ENCODE peak calls at places on chromosomes 7 and 10, in ten cellular contexts. One of them, this sample, is unnamed.

GRCh38 chr7:18978108-18978495 is 139.3 kb downstream of the TWIST1 start:
- DNase-seq in right cardiac atrium: no peak
- DNase-seq in CD8-positive, alpha-beta T cell: no peak
- DNase-seq in GM04504: peak; percentile 78
- DNase-seq in immature natural killer cell: no peak
- DNase-seq in progenitor cell of endocrine pancreas: no peak
- DNase-seq in ELF-1: no peak
- DNase-seq in GM19239: no peak
- DNase-seq in stromal cell of bone marrow: peak; percentile 96
- DNase-seq in tibial artery: no peak
- DNase-seq in this sample: no peak

GRCh38 chr10:123862421-123863188 is 29.0 kb downstream of the CPXM2 start:
- DNase-seq in immature natural killer cell: no peak
- DNase-seq in CD8-positive, alpha-beta T cell: no peak
- DNase-seq in right cardiac atrium: no peak
- DNase-seq in stromal cell of bone marrow: peak; percentile 7
- DNase-seq in ELF-1: peak; percentile 39
- DNase-seq in GM19239: no peak
- DNase-seq in tibial artery: no peak
- DNase-seq in GM04504: peak; percentile 35
- DNase-seq in progenitor cell of endocrine pancreas: no peak
- DNase-seq in this sample: no peak

GRCh38 chr7:55369427-55369826 is 4.3 kb downstream of the LANCL2 start:
- DNase-seq in progenitor cell of endocrine pancreas: no peak
- DNase-seq in CD8-positive, alpha-beta T cell: no peak
- DNase-seq in tibial artery: no peak
- DNase-seq in ELF-1: no peak
- DNase-seq in immature natural killer cell: no peak
- DNase-seq in right cardiac atrium: no peak
- DNase-seq in stromal cell of bone marrow: peak; percentile 90
- DNase-seq in GM04504: peak; percentile 87
- DNase-seq in GM19239: no peak
- DNase-seq in this sample: no peak

GRCh38 chr7:48636391-48637015 is 287.8 kb upstream of the CDC14C start:
- DNase-seq in GM04504: no peak
- DNase-seq in stromal cell of bone marrow: no peak
- DNase-seq in ELF-1: peak; percentile 27
- DNase-seq in CD8-positive, alpha-beta T cell: no peak
- DNase-seq in tibial artery: no peak
- DNase-seq in immature natural killer cell: no peak
- DNase-seq in GM19239: no peak
- DNase-seq in right cardiac atrium: peak; percentile 64
- DNase-seq in progenitor cell of endocrine pancreas: no peak
- DNase-seq in this sample: no peak

GRCh38 chr10:129888784-129889616 is 75.1 kb downstream of the EBF3 start:
- DNase-seq in tibial artery: no peak
- DNase-seq in ELF-1: peak; percentile 86
- DNase-seq in right cardiac atrium: peak; percentile 87
- DNase-seq in immature natural killer cell: peak; percentile 25
- DNase-seq in CD8-positive, alpha-beta T cell: peak; percentile 37
- DNase-seq in GM19239: peak; percentile 72
- DNase-seq in GM04504: peak; percentile 9
- DNase-seq in progenitor cell of endocrine pancreas: peak; percentile 67
- DNase-seq in stromal cell of bone marrow: no peak
- DNase-seq in this sample: peak; percentile 80

GRCh38 chr10:127735156-127735555 is 1.8 kb upstream of the FOXI2 start:
- DNase-seq in ELF-1: no peak
- DNase-seq in tibial artery: no peak
- DNase-seq in stromal cell of bone marrow: no peak
- DNase-seq in GM04504: no peak
- DNase-seq in CD8-positive, alpha-beta T cell: no peak
- DNase-seq in progenitor cell of endocrine pancreas: no peak
- DNase-seq in right cardiac atrium: no peak
- DNase-seq in immature natural killer cell: no peak
- DNase-seq in GM19239: no peak
- DNase-seq in this sample: no peak

GRCh38 chr10:27158421-27158820 is 3.3 kb downstream of the MASTL start:
- DNase-seq in GM19239: no peak
- DNase-seq in stromal cell of bone marrow: no peak
- DNase-seq in progenitor cell of endocrine pancreas: no peak
- DNase-seq in ELF-1: no peak
- DNase-seq in tibial artery: no peak
- DNase-seq in immature natural killer cell: no peak
- DNase-seq in CD8-positive, alpha-beta T cell: no peak
- DNase-seq in GM04504: no peak
- DNase-seq in right cardiac atrium: no peak
- DNase-seq in this sample: no peak

GRCh38 chr7:115145512-115145911 is 223.6 kb downstream of the MDFIC start:
- DNase-seq in CD8-positive, alpha-beta T cell: no peak
- DNase-seq in progenitor cell of endocrine pancreas: no peak
- DNase-seq in GM19239: no peak
- DNase-seq in immature natural killer cell: no peak
- DNase-seq in stromal cell of bone marrow: peak; percentile 78
- DNase-seq in GM04504: peak; percentile 45
- DNase-seq in ELF-1: no peak
- DNase-seq in right cardiac atrium: no peak
- DNase-seq in tibial artery: no peak
- DNase-seq in this sample: no peak

GRCh38 chr10:114550756-114551290 is 107.3 kb downstream of the ABLIM1 start:
- DNase-seq in immature natural killer cell: peak; percentile 41
- DNase-seq in ELF-1: no peak
- DNase-seq in tibial artery: no peak
- DNase-seq in CD8-positive, alpha-beta T cell: no peak
- DNase-seq in stromal cell of bone marrow: no peak
- DNase-seq in right cardiac atrium: no peak
- DNase-seq in GM19239: no peak
- DNase-seq in progenitor cell of endocrine pancreas: no peak
- DNase-seq in GM04504: peak; percentile 10
- DNase-seq in this sample: no peak

GRCh38 chr7:133976140-133976539 is 151.0 kb upstream of the LRGUK start:
- DNase-seq in stromal cell of bone marrow: no peak
- DNase-seq in tibial artery: no peak
- DNase-seq in immature natural killer cell: no peak
- DNase-seq in GM19239: no peak
- DNase-seq in GM04504: no peak
- DNase-seq in CD8-positive, alpha-beta T cell: no peak
- DNase-seq in right cardiac atrium: no peak
- DNase-seq in ELF-1: no peak
- DNase-seq in progenitor cell of endocrine pancreas: no peak
- DNase-seq in this sample: no peak

GRCh38 chr7:148330124-148330818 is 260.3 kb upstream of the C7orf33 start:
- DNase-seq in GM19239: no peak
- DNase-seq in GM04504: no peak
- DNase-seq in ELF-1: no peak
- DNase-seq in stromal cell of bone marrow: no peak
- DNase-seq in immature natural killer cell: no peak
- DNase-seq in progenitor cell of endocrine pancreas: no peak
- DNase-seq in right cardiac atrium: no peak
- DNase-seq in tibial artery: no peak
- DNase-seq in CD8-positive, alpha-beta T cell: no peak
- DNase-seq in this sample: no peak

GRCh38 chr7:19321925-19322470 is 176.8 kb upstream of the FERD3L start:
- DNase-seq in progenitor cell of endocrine pancreas: no peak
- DNase-seq in stromal cell of bone marrow: peak; percentile 9
- DNase-seq in GM19239: no peak
- DNase-seq in CD8-positive, alpha-beta T cell: no peak
- DNase-seq in tibial artery: no peak
- DNase-seq in immature natural killer cell: no peak
- DNase-seq in GM04504: no peak
- DNase-seq in ELF-1: no peak
- DNase-seq in right cardiac atrium: no peak
- DNase-seq in this sample: no peak

This sample was measured in kidney.